ENCODE peak calls at places on chromosome 1, in five cellular contexts. One of them, this sample, is unnamed.

GRCh38 chr1:74610961-74611360 is 62.6 kb downstream of the ERICH3 start:
- DNase-seq in H1: no peak
- DNase-seq in HL-60: no peak
- DNase-seq in GM12878: no peak
- DNase-seq in SK-N-SH: no peak
- DNase-seq in this sample: no peak

GRCh38 chr1:161200421-161200991 is 1.7 kb upstream of the ADAMTS4 start:
- DNase-seq in H1: no peak
- DNase-seq in HL-60: no peak
- DNase-seq in GM12878: no peak
- DNase-seq in SK-N-SH: no peak
- DNase-seq in this sample: peak; percentile 60

GRCh38 chr1:46172321-46172720 is 2.6 kb upstream of the TSPAN1 start:
- DNase-seq in H1: no peak
- DNase-seq in HL-60: no peak
- DNase-seq in GM12878: no peak
- DNase-seq in SK-N-SH: no peak
- DNase-seq in this sample: no peak

GRCh38 chr1:68442822-68443556 is 6.8 kb downstream of the RPE65 start:
- DNase-seq in H1: peak; percentile 61
- DNase-seq in HL-60: peak; percentile 25
- DNase-seq in GM12878: no peak
- DNase-seq in SK-N-SH: peak; percentile 44
- DNase-seq in this sample: peak; percentile 39

GRCh38 chr1:240575976-240576666 is 35.8 kb downstream of the GREM2 start:
- DNase-seq in H1: no peak
- DNase-seq in HL-60: peak; percentile 50
- DNase-seq in GM12878: peak; percentile 13
- DNase-seq in SK-N-SH: no peak
- DNase-seq in this sample: no peak

GRCh38 chr1:110605901-110606783 is at the start of gene KCNA2:
- DNase-seq in H1: peak; percentile 77
- DNase-seq in HL-60: no peak
- DNase-seq in GM12878: no peak
- DNase-seq in SK-N-SH: peak; percentile 88
- DNase-seq in this sample: no peak

GRCh38 chr1:109239580-109240068 is 9.7 kb upstream of the CELSR2 start:
- DNase-seq in H1: peak; percentile 75
- DNase-seq in HL-60: peak; percentile 36
- DNase-seq in GM12878: no peak
- DNase-seq in SK-N-SH: peak; percentile 55
- DNase-seq in this sample: peak; percentile 79

GRCh38 chr1:51615780-51616291 is 1.1 kb upstream of the OSBPL9 start:
- DNase-seq in H1: no peak
- DNase-seq in HL-60: no peak
- DNase-seq in GM12878: no peak
- DNase-seq in SK-N-SH: no peak
- DNase-seq in this sample: no peak

GRCh38 chr1:3638027-3638426 is 11.9 kb downstream of the WRAP73 start:
- DNase-seq in H1: no peak
- DNase-seq in HL-60: no peak
- DNase-seq in GM12878: no peak
- DNase-seq in SK-N-SH: no peak
- DNase-seq in this sample: no peak

GRCh38 chr1:66446261-66447001 is 87.5 kb upstream of the SGIP1 start:
- DNase-seq in H1: no peak
- DNase-seq in HL-60: peak; percentile 59
- DNase-seq in GM12878: peak; percentile 63
- DNase-seq in SK-N-SH: peak; percentile 64
- DNase-seq in this sample: peak; percentile 41

GRCh38 chr1:150110066-150110465 is 39.6 kb upstream of the PLEKHO1 start:
- DNase-seq in H1: no peak
- DNase-seq in HL-60: no peak
- DNase-seq in GM12878: no peak
- DNase-seq in SK-N-SH: no peak
- DNase-seq in this sample: no peak

GRCh38 chr1:23422313-23422877 is 2.2 kb downstream of the TCEA3 start:
- DNase-seq in H1: no peak
- DNase-seq in HL-60: peak; percentile 37
- DNase-seq in GM12878: no peak
- DNase-seq in SK-N-SH: peak; percentile 73
- DNase-seq in this sample: peak; percentile 77

GRCh38 chr1:15965228-15965767 is 10.6 kb downstream of the ZBTB17 start:
- DNase-seq in H1: no peak
- DNase-seq in HL-60: no peak
- DNase-seq in GM12878: peak; percentile 82
- DNase-seq in SK-N-SH: no peak
- DNase-seq in this sample: no peak

GRCh38 chr1:6727535-6727934 is 25.9 kb upstream of the DNAJC11 start:
- DNase-seq in H1: peak; percentile 80
- DNase-seq in HL-60: peak; percentile 66
- DNase-seq in GM12878: peak; percentile 16
- DNase-seq in SK-N-SH: peak; percentile 73
- DNase-seq in this sample: peak; percentile 77

GRCh38 chr1:172761581-172762025 is 102.7 kb downstream of the FASLG start:
- DNase-seq in H1: no peak
- DNase-seq in HL-60: no peak
- DNase-seq in GM12878: no peak
- DNase-seq in SK-N-SH: no peak
- DNase-seq in this sample: no peak

GRCh38 chr1:18256318-18257235 is 149.0 kb downstream of the IGSF21 start:
- DNase-seq in H1: peak; percentile 94
- DNase-seq in HL-60: peak; percentile 3
- DNase-seq in GM12878: no peak
- DNase-seq in SK-N-SH: no peak
- DNase-seq in this sample: peak; percentile 66

GRCh38 chr1:111540928-111541327 is 37.5 kb upstream of the ADORA3 start:
- DNase-seq in H1: no peak
- DNase-seq in HL-60: no peak
- DNase-seq in GM12878: no peak
- DNase-seq in SK-N-SH: no peak
- DNase-seq in this sample: no peak

GRCh38 chr1:232127190-232127589 is 500.6 kb downstream of the DISC1 start:
- DNase-seq in H1: no peak
- DNase-seq in HL-60: no peak
- DNase-seq in GM12878: no peak
- DNase-seq in SK-N-SH: no peak
- DNase-seq in this sample: peak; percentile 3

GRCh38 chr1:204079608-204079999 is 6.7 kb downstream of the SOX13 start:
- DNase-seq in H1: peak; percentile 84
- DNase-seq in HL-60: no peak
- DNase-seq in GM12878: no peak
- DNase-seq in SK-N-SH: no peak
- DNase-seq in this sample: no peak

GRCh38 chr1:116909511-116910378 is at the start of gene PTGFRN:
- DNase-seq in H1: peak; percentile 86
- DNase-seq in HL-60: peak; percentile 52
- DNase-seq in GM12878: no peak
- DNase-seq in SK-N-SH: peak; percentile 89
- DNase-seq in this sample: peak; percentile 72

GRCh38 chr1:10791117-10791951 is 5.1 kb downstream of the CASZ1 start:
- DNase-seq in H1: no peak
- DNase-seq in HL-60: no peak
- DNase-seq in GM12878: no peak
- DNase-seq in SK-N-SH: no peak
- DNase-seq in this sample: no peak

GRCh38 chr1:114468047-114468446 is 43.0 kb downstream of the TRIM33 start:
- DNase-seq in H1: no peak
- DNase-seq in HL-60: peak; percentile 4
- DNase-seq in GM12878: no peak
- DNase-seq in SK-N-SH: no peak
- DNase-seq in this sample: peak; percentile 17

GRCh38 chr1:220336391-220337065 is 64.3 kb upstream of the RAB3GAP2 start:
- DNase-seq in H1: no peak
- DNase-seq in HL-60: no peak
- DNase-seq in GM12878: no peak
- DNase-seq in SK-N-SH: no peak
- DNase-seq in this sample: no peak

GRCh38 chr1:178055093-178055492 is 38.8 kb upstream of the RASAL2 start:
- DNase-seq in H1: peak; percentile 74
- DNase-seq in HL-60: peak; percentile 70
- DNase-seq in GM12878: no peak
- DNase-seq in SK-N-SH: peak; percentile 52
- DNase-seq in this sample: no peak

GRCh38 chr1:98086796-98087195 is 166.0 kb upstream of the DPYD start:
- DNase-seq in H1: no peak
- DNase-seq in HL-60: no peak
- DNase-seq in GM12878: no peak
- DNase-seq in SK-N-SH: no peak
- DNase-seq in this sample: no peak

GRCh38 chr1:100811808-100812207 is 82.8 kb downstream of the EXTL2 start:
- DNase-seq in H1: no peak
- DNase-seq in HL-60: no peak
- DNase-seq in GM12878: no peak
- DNase-seq in SK-N-SH: no peak
- DNase-seq in this sample: no peak

GRCh38 chr1:95353185-95353584 is 119.2 kb downstream of the RWDD3 start:
- DNase-seq in H1: no peak
- DNase-seq in HL-60: no peak
- DNase-seq in GM12878: no peak
- DNase-seq in SK-N-SH: no peak
- DNase-seq in this sample: no peak

GRCh38 chr1:237197470-237198425 is 155.8 kb downstream of the RYR2 start:
- DNase-seq in H1: no peak
- DNase-seq in HL-60: no peak
- DNase-seq in GM12878: no peak
- DNase-seq in SK-N-SH: no peak
- DNase-seq in this sample: no peak

GRCh38 chr1:43704838-43705237 is 2.5 kb upstream of the ST3GAL3 start:
- DNase-seq in H1: no peak
- DNase-seq in HL-60: no peak
- DNase-seq in GM12878: no peak
- DNase-seq in SK-N-SH: no peak
- DNase-seq in this sample: no peak

GRCh38 chr1:77438239-77438913 is 156.6 kb downstream of the AK5 start:
- DNase-seq in H1: no peak
- DNase-seq in HL-60: no peak
- DNase-seq in GM12878: no peak
- DNase-seq in SK-N-SH: no peak
- DNase-seq in this sample: no peak

GRCh38 chr1:160209656-160210046 is 4.5 kb downstream of the PEA15 start:
- DNase-seq in H1: no peak
- DNase-seq in HL-60: no peak
- DNase-seq in GM12878: no peak
- DNase-seq in SK-N-SH: peak; percentile 76
- DNase-seq in this sample: no peak

DNA sequence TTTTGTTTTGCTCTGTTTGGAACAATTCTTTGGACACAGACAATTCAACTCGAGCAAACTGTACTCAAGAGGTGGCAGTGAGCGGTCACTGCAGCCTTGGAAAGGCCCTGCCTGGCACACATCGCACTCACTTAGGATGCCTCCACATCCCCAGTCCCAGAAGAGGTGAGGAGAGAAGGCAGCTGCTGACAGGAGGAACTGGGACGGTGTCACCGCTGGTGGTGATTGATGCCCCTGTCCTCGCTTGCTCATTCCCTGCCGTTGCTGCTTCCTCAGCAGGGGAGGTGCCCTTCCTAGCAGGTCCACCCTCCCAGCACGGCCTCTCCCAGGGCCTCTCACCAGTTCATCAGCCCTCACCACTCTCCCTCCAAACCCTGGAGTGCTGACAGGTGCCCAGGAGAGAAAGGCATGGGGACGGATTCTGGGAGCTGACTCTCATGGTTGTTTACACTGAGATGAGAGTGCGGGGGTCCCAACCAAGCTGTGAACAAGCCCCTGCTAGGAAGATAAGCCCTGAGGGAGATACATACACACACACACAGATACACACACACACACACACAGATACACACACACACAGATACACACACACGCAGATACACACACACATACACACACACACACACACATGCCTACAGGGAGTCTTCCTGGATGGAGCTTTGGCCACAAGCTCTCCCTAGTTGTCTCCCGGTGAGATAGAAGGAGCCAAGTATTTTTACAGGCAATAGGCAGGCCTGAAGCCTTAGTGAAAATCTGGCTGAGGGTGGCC is 101.1 kb downstream of the CDC7 start:
- DNase-seq in H1: no peak
- DNase-seq in HL-60: no peak
- DNase-seq in GM12878: no peak
- DNase-seq in SK-N-SH: no peak
- DNase-seq in this sample: no peak
- TF ChIP-seq GABPA in H1: no peak
- TF ChIP-seq GABPA in HL-60: no peak
- TF ChIP-seq GABPA in GM12878: no peak
- TF ChIP-seq GABPA in SK-N-SH: no peak
- TF ChIP-seq GABPA in this sample: no peak

GRCh38 chr1:210362526-210362925 is 33.8 kb downstream of the HHAT start:
- DNase-seq in H1: no peak
- DNase-seq in HL-60: no peak
- DNase-seq in GM12878: no peak
- DNase-seq in SK-N-SH: no peak
- DNase-seq in this sample: no peak
- TF ChIP-seq GABPA in H1: no peak
- TF ChIP-seq GABPA in HL-60: no peak
- TF ChIP-seq GABPA in GM12878: no peak
- TF ChIP-seq GABPA in SK-N-SH: no peak
- TF ChIP-seq GABPA in this sample: no peak

GRCh38 chr1:1753607-1754005 is 24.7 kb downstream of the NADK start:
- DNase-seq in H1: no peak
- DNase-seq in HL-60: no peak
- DNase-seq in GM12878: no peak
- DNase-seq in SK-N-SH: no peak
- DNase-seq in this sample: no peak

GRCh38 chr1:1755852-1756251 is 22.4 kb downstream of the NADK start:
- DNase-seq in H1: no peak
- DNase-seq in HL-60: no peak
- DNase-seq in GM12878: no peak
- DNase-seq in SK-N-SH: no peak
- DNase-seq in this sample: no peak

GRCh38 chr1:1756661-1757421 is 21.4 kb downstream of the NADK start:
- DNase-seq in H1: no peak
- DNase-seq in HL-60: no peak
- DNase-seq in GM12878: no peak
- DNase-seq in SK-N-SH: no peak
- DNase-seq in this sample: peak; percentile 8

GRCh38 chr1:1754051-1754815 is 24.0 kb downstream of the NADK start:
- DNase-seq in H1: no peak
- DNase-seq in HL-60: no peak
- DNase-seq in GM12878: no peak
- DNase-seq in SK-N-SH: no peak
- DNase-seq in this sample: no peak

GRCh38 chr1:1755426-1755825 is 22.8 kb downstream of the NADK start:
- DNase-seq in H1: no peak
- DNase-seq in HL-60: no peak
- DNase-seq in GM12878: no peak
- DNase-seq in SK-N-SH: no peak
- DNase-seq in this sample: no peak
- TF ChIP-seq GABPA in H1: no peak
- TF ChIP-seq GABPA in HL-60: no peak
- TF ChIP-seq GABPA in GM12878: no peak
- TF ChIP-seq GABPA in SK-N-SH: no peak
- TF ChIP-seq GABPA in this sample: no peak

DNA sequence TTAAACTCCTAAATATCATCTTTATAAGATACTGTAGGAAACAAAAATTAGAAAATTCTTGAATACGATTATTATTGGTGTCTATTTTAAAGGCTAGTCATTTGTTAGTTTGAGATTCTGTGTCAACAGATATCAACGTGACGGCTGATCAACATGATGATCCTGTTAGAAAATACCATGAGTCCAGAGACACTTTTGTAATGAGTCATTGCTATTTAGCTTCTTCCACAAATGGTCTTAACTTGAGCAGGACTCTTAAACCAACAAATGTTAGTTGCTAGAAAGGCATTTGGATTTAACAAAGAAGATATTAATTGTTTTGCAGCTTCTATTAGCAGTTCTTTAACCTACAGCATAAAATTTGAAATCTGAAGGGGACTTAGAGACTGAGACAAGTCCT is 131.2 kb downstream of the TGFB2 start:
- DNase-seq in H1: no peak
- DNase-seq in HL-60: no peak
- DNase-seq in GM12878: no peak
- DNase-seq in SK-N-SH: no peak
- DNase-seq in this sample: no peak
- TF ChIP-seq GABPA in H1: no peak
- TF ChIP-seq GABPA in HL-60: no peak
- TF ChIP-seq GABPA in GM12878: no peak
- TF ChIP-seq GABPA in SK-N-SH: no peak
- TF ChIP-seq GABPA in this sample: no peak

This sample was measured in K562.